ENCODE peak calls at places on chromosome 5, in five cellular contexts. O, C, Z, V and N are unnamed samples.

GRCh38 chr5:119323630-119324000 is 32.2 kb upstream of the TNFAIP8 start:
- DNase-seq in C (peak), V (peak), O (no peak), Z (no peak), N (peak)

GRCh38 chr5:9455826-9456434 is 89.9 kb downstream of the SEMA5A start:
- DNase-seq in O (no peak), V (no peak), Z (no peak), C (no peak), N (no peak)

GRCh38 chr5:83570916-83571315 is 99.4 kb downstream of the VCAN start:
- DNase-seq in O (no peak), Z (no peak), C (peak), V (peak), N (no peak)

GRCh38 chr5:160173-160510 is 31.2 kb upstream of the LRRC14B start:
- DNase-seq in V (peak), C (peak), O (no peak), Z (no peak), N (peak)

GRCh38 chr5:102796014-102796413 is 40.9 kb downstream of the PAM start:
- DNase-seq in O (no peak), Z (no peak), V (no peak), C (no peak), N (no peak)

GRCh38 chr5:41270423-41271251 is 57.3 kb upstream of the C6 start:
- DNase-seq in Z (no peak), C (peak), V (peak), O (peak), N (peak)

GRCh38 chr5:175214152-175214551 is 229.8 kb downstream of the DRD1 start:
- DNase-seq in C (peak), V (peak), O (peak), Z (no peak), N (peak)

GRCh38 chr5:16350816-16351215 is 114.8 kb downstream of the ZNF622 start:
- DNase-seq in Z (no peak), V (no peak), O (no peak), C (peak), N (no peak)

GRCh38 chr5:179345429-179346321 is at the start of gene ADAMTS2:
- DNase-seq in C (no peak), V (peak), O (peak), Z (no peak), N (no peak)

GRCh38 chr5:143506881-143507552 is 103.5 kb upstream of the NR3C1 start:
- DNase-seq in Z (no peak), C (peak), V (peak), O (no peak), N (peak)

GRCh38 chr5:592158-592557 is 20.0 kb upstream of the CEP72 start:
- DNase-seq in V (no peak), O (no peak), C (no peak), Z (no peak), N (no peak)

GRCh38 chr5:1950708-1951103 is 68.0 kb upstream of the IRX4 start:
- DNase-seq in V (peak), C (no peak), Z (no peak), O (no peak), N (peak)

GRCh38 chr5:114857951-114858401 is 311.7 kb downstream of the TRIM36 start:
- DNase-seq in C (peak), V (no peak), O (peak), Z (no peak), N (peak)

GRCh38 chr5:173638126-173638525 is 21.7 kb upstream of the BOD1 start:
- DNase-seq in C (no peak), V (no peak), Z (no peak), O (no peak), N (no peak)

GRCh38 chr5:98909363-98909762 is 19.4 kb downstream of the CHD1 start:
- DNase-seq in O (no peak), C (no peak), Z (no peak), V (peak), N (no peak)

GRCh38 chr5:171307843-171308452 is 1.1 kb upstream of the TLX3 start:
- DNase-seq in Z (no peak), O (no peak), C (no peak), V (no peak), N (no peak)

GRCh38 chr5:30539004-30539634 is 654.4 kb upstream of the CDH6 start:
- DNase-seq in V (no peak), O (no peak), C (peak), Z (no peak), N (peak)

GRCh38 chr5:172361566-172362238 is 78.1 kb upstream of the UBTD2 start:
- DNase-seq in C (peak), V (peak), O (no peak), Z (no peak), N (peak)

GRCh38 chr5:149452007-149452664 is 73.0 kb upstream of the IL17B start:
- DNase-seq in V (peak), O (no peak), C (peak), Z (no peak), N (peak)

GRCh38 chr5:115414406-115415142 is 118.1 kb upstream of the CCDC112 start:
- DNase-seq in Z (no peak), C (no peak), O (no peak), V (peak), N (peak)

GRCh38 chr5:123450641-123451421 is 27.6 kb upstream of the CEP120 start:
- DNase-seq in O (no peak), Z (no peak), C (peak), V (no peak), N (no peak)

GRCh38 chr5:126883801-126884200 is 106.9 kb downstream of the LMNB1 start:
- DNase-seq in O (no peak), V (no peak), Z (no peak), C (no peak), N (no peak)

GRCh38 chr5:139795074-139796001 is at the start of gene PSD2:
- DNase-seq in C (no peak), O (peak), V (no peak), Z (no peak), N (no peak)

GRCh38 chr5:58012103-58012502 is 447.8 kb downstream of the PLK2 start:
- DNase-seq in O (no peak), V (no peak), Z (no peak), C (peak), N (peak)

GRCh38 chr5:109145139-109145538 is 264.6 kb downstream of the PJA2 start:
- DNase-seq in Z (no peak), V (no peak), O (no peak), C (no peak), N (no peak)

GRCh38 chr5:148309019-148309418 is 3.2 kb upstream of the SPINK7 start:
- DNase-seq in V (no peak), C (no peak), O (no peak), Z (no peak), N (no peak)

GRCh38 chr5:127072861-127073846 is at the start of gene C5orf63:
- DNase-seq in O (no peak), Z (peak), C (peak), V (peak), N (no peak)

GRCh38 chr5:133287500-133287899 is 235.7 kb downstream of the HSPA4 start:
- DNase-seq in O (no peak), C (no peak), V (peak), Z (peak), N (no peak)

GRCh38 chr5:170636836-170637477 is 133.1 kb downstream of the KCNIP1 start:
- DNase-seq in O (no peak), Z (no peak), V (no peak), C (no peak), N (no peak)